ENCODE peak calls at places on chromosome 14, in eight cellular contexts. One of them, this sample, is unnamed.
A peak's percentile ranks its signal among the peaks of the same experiment; 100 is the strongest.

GRCh38 chr14:95497561-95498011 is 18.9 kb downstream of the SYNE3 start:
- DNase-seq in sciatic nerve: no peak
- DNase-seq in small intestine: no peak
- DNase-seq in effector CD4-positive, alpha-beta T cell: no peak
- DNase-seq in effector memory CD4-positive, alpha-beta T cell: no peak
- DNase-seq in neural crest cell: no peak
- DNase-seq in WERI-Rb-1: peak; percentile 66
- DNase-seq in epithelial cell of esophagus: no peak
- DNase-seq in this sample: no peak

GRCh38 chr14:90188588-90188987 is 67.8 kb upstream of the PSMC1 start:
- DNase-seq in epithelial cell of esophagus: no peak
- DNase-seq in sciatic nerve: no peak
- DNase-seq in effector memory CD4-positive, alpha-beta T cell: no peak
- DNase-seq in neural crest cell: no peak
- DNase-seq in small intestine: no peak
- DNase-seq in effector CD4-positive, alpha-beta T cell: no peak
- DNase-seq in WERI-Rb-1: no peak
- DNase-seq in this sample: no peak

GRCh38 chr14:33646692-33647260 is 304.1 kb downstream of the EGLN3 start:
- DNase-seq in effector CD4-positive, alpha-beta T cell: no peak
- DNase-seq in WERI-Rb-1: no peak
- DNase-seq in neural crest cell: no peak
- DNase-seq in small intestine: no peak
- DNase-seq in epithelial cell of esophagus: peak; percentile 76
- DNase-seq in sciatic nerve: no peak
- DNase-seq in effector memory CD4-positive, alpha-beta T cell: no peak
- DNase-seq in this sample: no peak

GRCh38 chr14:55578511-55578910 is 1.5 kb upstream of the KTN1 start:
- DNase-seq in epithelial cell of esophagus: no peak
- DNase-seq in neural crest cell: no peak
- DNase-seq in effector memory CD4-positive, alpha-beta T cell: no peak
- DNase-seq in effector CD4-positive, alpha-beta T cell: no peak
- DNase-seq in WERI-Rb-1: peak; percentile 31
- DNase-seq in small intestine: no peak
- DNase-seq in sciatic nerve: no peak
- DNase-seq in this sample: no peak

GRCh38 chr14:79193689-79194477 is 1017.4 kb downstream of the DIO2 start:
- DNase-seq in epithelial cell of esophagus: no peak
- DNase-seq in neural crest cell: no peak
- DNase-seq in effector CD4-positive, alpha-beta T cell: no peak
- DNase-seq in WERI-Rb-1: no peak
- DNase-seq in small intestine: no peak
- DNase-seq in sciatic nerve: no peak
- DNase-seq in effector memory CD4-positive, alpha-beta T cell: no peak
- DNase-seq in this sample: no peak

GRCh38 chr14:22025884-22026283 is 352.3 kb upstream of the OR4E1 start:
- DNase-seq in epithelial cell of esophagus: no peak
- DNase-seq in effector memory CD4-positive, alpha-beta T cell: no peak
- DNase-seq in small intestine: no peak
- DNase-seq in neural crest cell: no peak
- DNase-seq in WERI-Rb-1: no peak
- DNase-seq in effector CD4-positive, alpha-beta T cell: no peak
- DNase-seq in sciatic nerve: no peak
- DNase-seq in this sample: no peak

GRCh38 chr14:22614240-22614799 is 16.2 kb downstream of the ABHD4 start:
- DNase-seq in small intestine: no peak
- DNase-seq in effector CD4-positive, alpha-beta T cell: no peak
- DNase-seq in WERI-Rb-1: no peak
- DNase-seq in epithelial cell of esophagus: peak; percentile 82
- DNase-seq in sciatic nerve: no peak
- DNase-seq in neural crest cell: no peak
- DNase-seq in effector memory CD4-positive, alpha-beta T cell: no peak
- DNase-seq in this sample: no peak

GRCh38 chr14:90804292-90804671 is 11.9 kb downstream of the TTC7B start:
- DNase-seq in effector CD4-positive, alpha-beta T cell: no peak
- DNase-seq in neural crest cell: no peak
- DNase-seq in sciatic nerve: no peak
- DNase-seq in epithelial cell of esophagus: no peak
- DNase-seq in small intestine: no peak
- DNase-seq in effector memory CD4-positive, alpha-beta T cell: no peak
- DNase-seq in WERI-Rb-1: no peak
- DNase-seq in this sample: no peak

GRCh38 chr14:65107200-65107599 is 4.9 kb upstream of the MAX start:
- DNase-seq in effector CD4-positive, alpha-beta T cell: no peak
- DNase-seq in small intestine: no peak
- DNase-seq in WERI-Rb-1: no peak
- DNase-seq in sciatic nerve: no peak
- DNase-seq in effector memory CD4-positive, alpha-beta T cell: no peak
- DNase-seq in neural crest cell: no peak
- DNase-seq in epithelial cell of esophagus: no peak
- DNase-seq in this sample: no peak

GRCh38 chr14:105021656-105022275 is 883 bp upstream of the CDCA4 start:
- DNase-seq in WERI-Rb-1: peak; percentile 85
- DNase-seq in epithelial cell of esophagus: peak; percentile 54
- DNase-seq in sciatic nerve: peak; percentile 67
- DNase-seq in effector CD4-positive, alpha-beta T cell: peak; percentile 22
- DNase-seq in small intestine: peak; percentile 56
- DNase-seq in neural crest cell: peak; percentile 25
- DNase-seq in effector memory CD4-positive, alpha-beta T cell: peak; percentile 14
- DNase-seq in this sample: peak; percentile 36

GRCh38 chr14:76784881-76785280 is 23.6 kb downstream of the VASH1 start:
- DNase-seq in effector CD4-positive, alpha-beta T cell: peak; percentile 51
- DNase-seq in WERI-Rb-1: peak; percentile 90
- DNase-seq in effector memory CD4-positive, alpha-beta T cell: peak; percentile 56
- DNase-seq in epithelial cell of esophagus: peak; percentile 68
- DNase-seq in small intestine: peak; percentile 56
- DNase-seq in sciatic nerve: peak; percentile 87
- DNase-seq in neural crest cell: peak; percentile 74
- DNase-seq in this sample: peak; percentile 87

GRCh38 chr14:102591372-102591943 is 991 bp upstream of the RCOR1 start:
- DNase-seq in effector CD4-positive, alpha-beta T cell: peak; percentile 20
- DNase-seq in small intestine: peak; percentile 28
- DNase-seq in effector memory CD4-positive, alpha-beta T cell: peak; percentile 30
- DNase-seq in epithelial cell of esophagus: no peak
- DNase-seq in WERI-Rb-1: peak; percentile 18
- DNase-seq in neural crest cell: peak; percentile 39
- DNase-seq in sciatic nerve: peak; percentile 76
- DNase-seq in this sample: no peak

GRCh38 chr14:60561845-60562746 is 53.1 kb downstream of the SIX6 start:
- DNase-seq in effector CD4-positive, alpha-beta T cell: no peak
- DNase-seq in effector memory CD4-positive, alpha-beta T cell: no peak
- DNase-seq in sciatic nerve: peak; percentile 73
- DNase-seq in epithelial cell of esophagus: peak; percentile 77
- DNase-seq in small intestine: peak; percentile 28
- DNase-seq in neural crest cell: peak; percentile 51
- DNase-seq in WERI-Rb-1: peak; percentile 72
- DNase-seq in this sample: peak; percentile 74

GRCh38 chr14:37539992-37540391 is 55.1 kb downstream of the FOXA1 start:
- DNase-seq in epithelial cell of esophagus: no peak
- DNase-seq in sciatic nerve: no peak
- DNase-seq in effector memory CD4-positive, alpha-beta T cell: no peak
- DNase-seq in effector CD4-positive, alpha-beta T cell: no peak
- DNase-seq in WERI-Rb-1: no peak
- DNase-seq in small intestine: no peak
- DNase-seq in neural crest cell: no peak
- DNase-seq in this sample: no peak

GRCh38 chr14:60245316-60246177 is 3.5 kb upstream of the PPM1A start:
- DNase-seq in sciatic nerve: no peak
- DNase-seq in effector CD4-positive, alpha-beta T cell: no peak
- DNase-seq in neural crest cell: no peak
- DNase-seq in small intestine: peak; percentile 33
- DNase-seq in WERI-Rb-1: peak; percentile 82
- DNase-seq in epithelial cell of esophagus: peak; percentile 20
- DNase-seq in effector memory CD4-positive, alpha-beta T cell: no peak
- DNase-seq in this sample: no peak